ENCODE peak calls at places on chromosomes 7 and 10, in ten cellular contexts. One of them, this sample, is unnamed. For H3K4me1, the result is how much of the 10 kb centered on the place peaks cover.

GRCh38 chr10:71805776-71806705 is 32.7 kb upstream of the VSIR start:
- DNase-seq in Peyer's patch: peak
- DNase-seq in colonic mucosa: peak
- DNase-seq in pancreas: peak
- DNase-seq in uterus: no peak
- DNase-seq in left ventricle myocardium inferior: no peak
- DNase-seq in HepG2: no peak
- DNase-seq in ascending aorta: no peak
- DNase-seq in CD8-positive, alpha-beta memory T cell: no peak
- DNase-seq in breast epithelium: no peak
- DNase-seq in this sample: no peak

GRCh38 chr10:34985823-34986222 is 104.3 kb downstream of the CUL2 start:
- DNase-seq in uterus: no peak
- DNase-seq in HepG2: peak
- DNase-seq in ascending aorta: no peak
- DNase-seq in pancreas: no peak
- DNase-seq in breast epithelium: no peak
- DNase-seq in CD8-positive, alpha-beta memory T cell: no peak
- DNase-seq in left ventricle myocardium inferior: no peak
- DNase-seq in Peyer's patch: peak
- DNase-seq in colonic mucosa: no peak
- DNase-seq in this sample: no peak

GRCh38 chr10:47145290-47145934 is 154.6 kb upstream of the GDF10 start:
- DNase-seq in pancreas: no peak
- DNase-seq in CD8-positive, alpha-beta memory T cell: no peak
- DNase-seq in ascending aorta: no peak
- DNase-seq in Peyer's patch: no peak
- DNase-seq in HepG2: no peak
- DNase-seq in left ventricle myocardium inferior: no peak
- DNase-seq in breast epithelium: no peak
- DNase-seq in colonic mucosa: no peak
- DNase-seq in uterus: no peak
- DNase-seq in this sample: no peak

GRCh38 chr10:24706479-24707118 is 17.1 kb downstream of the ARHGAP21 start:
- DNase-seq in HepG2: peak
- DNase-seq in uterus: no peak
- DNase-seq in left ventricle myocardium inferior: no peak
- DNase-seq in Peyer's patch: no peak
- DNase-seq in colonic mucosa: no peak
- DNase-seq in breast epithelium: no peak
- DNase-seq in ascending aorta: no peak
- DNase-seq in pancreas: no peak
- DNase-seq in CD8-positive, alpha-beta memory T cell: no peak
- DNase-seq in this sample: no peak

GRCh38 chr10:113590581-113590980 is 37.7 kb downstream of the HABP2 start:
- DNase-seq in breast epithelium: no peak
- DNase-seq in CD8-positive, alpha-beta memory T cell: no peak
- DNase-seq in pancreas: no peak
- DNase-seq in uterus: no peak
- DNase-seq in ascending aorta: no peak
- DNase-seq in colonic mucosa: no peak
- DNase-seq in left ventricle myocardium inferior: no peak
- DNase-seq in Peyer's patch: no peak
- DNase-seq in HepG2: no peak
- DNase-seq in this sample: no peak

GRCh38 chr7:45219130-45219529 is 61.5 kb downstream of the RAMP3 start:
- DNase-seq in colonic mucosa: no peak
- DNase-seq in ascending aorta: no peak
- DNase-seq in Peyer's patch: no peak
- DNase-seq in pancreas: peak
- DNase-seq in left ventricle myocardium inferior: no peak
- DNase-seq in HepG2: no peak
- DNase-seq in breast epithelium: no peak
- DNase-seq in CD8-positive, alpha-beta memory T cell: no peak
- DNase-seq in uterus: no peak
- DNase-seq in this sample: no peak

GRCh38 chr10:110918633-110919348 is at the start of gene BBIP1:
- DNase-seq in pancreas: peak
- DNase-seq in uterus: no peak
- DNase-seq in HepG2: peak
- DNase-seq in Peyer's patch: no peak
- DNase-seq in CD8-positive, alpha-beta memory T cell: peak
- DNase-seq in colonic mucosa: no peak
- DNase-seq in breast epithelium: no peak
- DNase-seq in left ventricle myocardium inferior: no peak
- DNase-seq in ascending aorta: no peak
- DNase-seq in this sample: peak

GRCh38 chr7:33452805-33453502 is 323.6 kb downstream of the BBS9 start:
- DNase-seq in breast epithelium: no peak
- DNase-seq in HepG2: peak
- DNase-seq in uterus: no peak
- DNase-seq in colonic mucosa: no peak
- DNase-seq in pancreas: no peak
- DNase-seq in Peyer's patch: peak
- DNase-seq in CD8-positive, alpha-beta memory T cell: no peak
- DNase-seq in left ventricle myocardium inferior: no peak
- DNase-seq in ascending aorta: no peak
- DNase-seq in this sample: no peak

GRCh38 chr7:2688409-2689342 is 674 bp downstream of the AMZ1 start:
- DNase-seq in uterus: no peak
- DNase-seq in Peyer's patch: no peak
- DNase-seq in ascending aorta: no peak
- DNase-seq in HepG2: no peak
- DNase-seq in pancreas: no peak
- DNase-seq in CD8-positive, alpha-beta memory T cell: no peak
- DNase-seq in left ventricle myocardium inferior: no peak
- DNase-seq in colonic mucosa: no peak
- DNase-seq in breast epithelium: no peak
- DNase-seq in this sample: no peak

GRCh38 chr7:155340721-155341120 is 43.0 kb downstream of the INSIG1 start:
- DNase-seq in pancreas: no peak
- DNase-seq in breast epithelium: no peak
- DNase-seq in Peyer's patch: no peak
- DNase-seq in uterus: no peak
- DNase-seq in ascending aorta: no peak
- DNase-seq in colonic mucosa: no peak
- DNase-seq in CD8-positive, alpha-beta memory T cell: no peak
- DNase-seq in left ventricle myocardium inferior: no peak
- DNase-seq in HepG2: no peak
- DNase-seq in this sample: no peak

GRCh38 chr7:1948377-1948796 is 278.3 kb downstream of the ELFN1 start:
- DNase-seq in colonic mucosa: no peak
- DNase-seq in pancreas: peak
- DNase-seq in uterus: no peak
- DNase-seq in breast epithelium: no peak
- DNase-seq in CD8-positive, alpha-beta memory T cell: no peak
- DNase-seq in Peyer's patch: no peak
- DNase-seq in ascending aorta: no peak
- DNase-seq in left ventricle myocardium inferior: peak
- DNase-seq in HepG2: no peak
- DNase-seq in this sample: peak

DNA sequence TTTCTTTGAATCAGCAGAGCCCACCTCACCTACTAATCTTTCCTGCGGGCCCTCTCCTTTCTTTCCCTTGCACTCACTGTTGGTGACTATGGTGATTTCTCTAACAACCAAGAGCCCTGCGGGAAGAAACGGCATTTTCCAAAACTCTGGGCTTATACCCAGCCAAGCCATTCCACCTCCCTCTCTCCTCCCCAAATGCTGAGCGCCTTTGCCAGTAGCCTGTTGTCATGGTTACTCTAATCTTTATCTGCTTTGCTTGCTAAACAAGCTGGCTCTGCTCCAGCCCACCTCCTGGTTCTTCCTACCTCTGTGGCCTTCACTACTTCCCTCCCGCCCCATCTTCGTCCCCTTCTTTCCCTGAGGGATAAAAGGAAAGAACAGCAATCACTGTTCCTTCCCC is 86.7 kb downstream of the DGKI start:
- DNase-seq in ascending aorta: no peak
- DNase-seq in breast epithelium: no peak
- DNase-seq in colonic mucosa: no peak
- DNase-seq in uterus: peak
- DNase-seq in pancreas: peak
- DNase-seq in CD8-positive, alpha-beta memory T cell: no peak
- DNase-seq in Peyer's patch: no peak
- DNase-seq in left ventricle myocardium inferior: no peak
- DNase-seq in HepG2: no peak
- DNase-seq in this sample: no peak
- H3K27ac ChIP-seq in ascending aorta: no peak
- H3K27ac ChIP-seq in breast epithelium: no peak
- H3K27ac ChIP-seq in colonic mucosa: no peak
- H3K27ac ChIP-seq in uterus: no peak
- H3K27ac ChIP-seq in pancreas: no peak
- H3K27ac ChIP-seq in CD8-positive, alpha-beta memory T cell: no peak
- H3K27ac ChIP-seq in Peyer's patch: no peak
- H3K27ac ChIP-seq in left ventricle myocardium inferior: no peak
- H3K27ac ChIP-seq in HepG2: no peak
- H3K27ac ChIP-seq in this sample: no peak

GRCh38 chr7:55070271-55070743 is 51.5 kb downstream of the EGFR start:
- DNase-seq in Peyer's patch: no peak
- DNase-seq in left ventricle myocardium inferior: no peak
- DNase-seq in pancreas: no peak
- DNase-seq in CD8-positive, alpha-beta memory T cell: no peak
- DNase-seq in ascending aorta: no peak
- DNase-seq in colonic mucosa: no peak
- DNase-seq in HepG2: peak
- DNase-seq in uterus: no peak
- DNase-seq in breast epithelium: no peak
- DNase-seq in this sample: no peak
- H3K4me1 ChIP-seq in Peyer's patch: under half
- H3K4me1 ChIP-seq in left ventricle myocardium inferior: under half
- H3K4me1 ChIP-seq in pancreas: under half
- H3K4me1 ChIP-seq in CD8-positive, alpha-beta memory T cell: under half
- H3K4me1 ChIP-seq in ascending aorta: under half
- H3K4me1 ChIP-seq in colonic mucosa: under half
- H3K4me1 ChIP-seq in HepG2: half or more
- H3K4me1 ChIP-seq in uterus: under half
- H3K4me1 ChIP-seq in breast epithelium: under half
- H3K4me1 ChIP-seq in this sample: under half

GRCh38 chr10:133520193-133520738 is 6.9 kb upstream of the CYP2E1 start:
- DNase-seq in HepG2: peak
- DNase-seq in uterus: peak
- DNase-seq in ascending aorta: peak
- DNase-seq in colonic mucosa: peak
- DNase-seq in Peyer's patch: peak
- DNase-seq in CD8-positive, alpha-beta memory T cell: peak
- DNase-seq in left ventricle myocardium inferior: peak
- DNase-seq in pancreas: peak
- DNase-seq in breast epithelium: peak
- DNase-seq in this sample: peak
- H3K4me3 ChIP-seq in HepG2: peak
- H3K4me3 ChIP-seq in uterus: peak
- H3K4me3 ChIP-seq in ascending aorta: peak
- H3K4me3 ChIP-seq in colonic mucosa: peak
- H3K4me3 ChIP-seq in Peyer's patch: peak
- H3K4me3 ChIP-seq in CD8-positive, alpha-beta memory T cell: peak
- H3K4me3 ChIP-seq in left ventricle myocardium inferior: peak
- H3K4me3 ChIP-seq in pancreas: peak
- H3K4me3 ChIP-seq in breast epithelium: peak
- H3K4me3 ChIP-seq in this sample: peak

GRCh38 chr10:74863508-74863907 is 37.1 kb downstream of the KAT6B start:
- DNase-seq in pancreas: no peak
- DNase-seq in CD8-positive, alpha-beta memory T cell: no peak
- DNase-seq in HepG2: no peak
- DNase-seq in ascending aorta: no peak
- DNase-seq in left ventricle myocardium inferior: no peak
- DNase-seq in breast epithelium: no peak
- DNase-seq in Peyer's patch: no peak
- DNase-seq in colonic mucosa: no peak
- DNase-seq in uterus: no peak
- DNase-seq in this sample: no peak

GRCh38 chr10:74857586-74857985 is 31.2 kb downstream of the KAT6B start:
- DNase-seq in HepG2: no peak
- DNase-seq in left ventricle myocardium inferior: no peak
- DNase-seq in colonic mucosa: no peak
- DNase-seq in breast epithelium: no peak
- DNase-seq in uterus: no peak
- DNase-seq in ascending aorta: no peak
- DNase-seq in CD8-positive, alpha-beta memory T cell: no peak
- DNase-seq in Peyer's patch: no peak
- DNase-seq in pancreas: no peak
- DNase-seq in this sample: no peak

GRCh38 chr10:74862625-74863024 is 36.2 kb downstream of the KAT6B start:
- DNase-seq in colonic mucosa: no peak
- DNase-seq in CD8-positive, alpha-beta memory T cell: no peak
- DNase-seq in Peyer's patch: no peak
- DNase-seq in uterus: no peak
- DNase-seq in breast epithelium: no peak
- DNase-seq in ascending aorta: no peak
- DNase-seq in HepG2: no peak
- DNase-seq in pancreas: no peak
- DNase-seq in left ventricle myocardium inferior: no peak
- DNase-seq in this sample: no peak

GRCh38 chr10:74856940-74857339 is 30.5 kb downstream of the KAT6B start:
- DNase-seq in uterus: no peak
- DNase-seq in HepG2: no peak
- DNase-seq in left ventricle myocardium inferior: no peak
- DNase-seq in Peyer's patch: no peak
- DNase-seq in CD8-positive, alpha-beta memory T cell: no peak
- DNase-seq in breast epithelium: no peak
- DNase-seq in ascending aorta: no peak
- DNase-seq in colonic mucosa: no peak
- DNase-seq in pancreas: no peak
- DNase-seq in this sample: no peak

DNA sequence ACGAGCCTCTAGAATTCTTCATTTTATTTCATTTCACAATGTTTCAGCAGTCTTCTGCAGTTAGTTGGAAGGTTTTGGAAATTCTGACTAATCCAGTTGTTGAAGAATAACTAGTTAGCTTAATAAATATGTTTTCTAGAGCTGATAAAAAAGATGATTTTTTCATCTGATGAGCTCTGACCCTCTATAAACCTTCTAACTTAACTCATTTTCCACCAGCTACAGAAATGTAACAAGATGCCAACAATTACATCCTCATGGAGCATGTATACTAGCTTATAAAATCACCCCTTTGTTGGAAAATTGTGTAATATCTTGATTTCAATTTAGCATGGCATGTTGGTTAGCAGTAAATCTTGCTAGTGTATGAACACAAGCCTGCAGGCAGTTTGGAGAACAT is 33.1 kb downstream of the KAT6B start:
- DNase-seq in ascending aorta: no peak
- DNase-seq in uterus: no peak
- DNase-seq in HepG2: no peak
- DNase-seq in breast epithelium: no peak
- DNase-seq in left ventricle myocardium inferior: no peak
- DNase-seq in Peyer's patch: no peak
- DNase-seq in colonic mucosa: no peak
- DNase-seq in CD8-positive, alpha-beta memory T cell: no peak
- DNase-seq in pancreas: no peak
- DNase-seq in this sample: no peak
- H3K27ac ChIP-seq in ascending aorta: no peak
- H3K27ac ChIP-seq in uterus: no peak
- H3K27ac ChIP-seq in HepG2: no peak
- H3K27ac ChIP-seq in breast epithelium: no peak
- H3K27ac ChIP-seq in left ventricle myocardium inferior: no peak
- H3K27ac ChIP-seq in Peyer's patch: no peak
- H3K27ac ChIP-seq in colonic mucosa: no peak
- H3K27ac ChIP-seq in CD8-positive, alpha-beta memory T cell: no peak
- H3K27ac ChIP-seq in pancreas: no peak
- H3K27ac ChIP-seq in this sample: no peak

This sample was measured in right lobe of liver.